ENCODE peak calls at places on chromosomes 5 and 9, in seven cellular contexts. One of them, this sample, is unnamed.

GRCh38 chr5:133459474-133460155 is 152.7 kb downstream of the FSTL4 start:
- DNase-seq in H1: no peak
- DNase-seq in mesendoderm: no peak
- DNase-seq in neuronal stem cell: no peak
- DNase-seq in mesenchymal stem cell: no peak
- DNase-seq in IMR-90: no peak
- DNase-seq in H9: peak
- DNase-seq in this sample: no peak

GRCh38 chr9:130660683-130661460 is 3.5 kb upstream of the PRDM12 start:
- DNase-seq in H1: peak
- DNase-seq in IMR-90: no peak
- DNase-seq in neuronal stem cell: no peak
- DNase-seq in H9: peak
- DNase-seq in mesendoderm: peak
- DNase-seq in mesenchymal stem cell: peak
- DNase-seq in this sample: no peak

GRCh38 chr5:115666023-115666422 is 40.2 kb upstream of the TMED7 start:
- DNase-seq in mesendoderm: no peak
- DNase-seq in neuronal stem cell: no peak
- DNase-seq in H9: no peak
- DNase-seq in H1: no peak
- DNase-seq in IMR-90: no peak
- DNase-seq in mesenchymal stem cell: no peak
- DNase-seq in this sample: no peak

GRCh38 chr9:95505676-95506437 is 10.9 kb downstream of the PTCH1 start:
- DNase-seq in IMR-90: peak
- DNase-seq in H1: peak
- DNase-seq in mesenchymal stem cell: peak
- DNase-seq in mesendoderm: peak
- DNase-seq in neuronal stem cell: peak
- DNase-seq in H9: peak
- DNase-seq in this sample: peak

GRCh38 chr5:108615216-108615615 is 132.5 kb upstream of the FER start:
- DNase-seq in neuronal stem cell: no peak
- DNase-seq in H9: no peak
- DNase-seq in H1: no peak
- DNase-seq in mesendoderm: no peak
- DNase-seq in mesenchymal stem cell: no peak
- DNase-seq in IMR-90: peak
- DNase-seq in this sample: no peak

GRCh38 chr5:78562001-78562400 is 86.6 kb downstream of the LHFPL2 start:
- DNase-seq in mesenchymal stem cell: no peak
- DNase-seq in neuronal stem cell: no peak
- DNase-seq in mesendoderm: no peak
- DNase-seq in H9: peak
- DNase-seq in IMR-90: no peak
- DNase-seq in H1: no peak
- DNase-seq in this sample: no peak

GRCh38 chr9:88826651-88827245 is 164.5 kb upstream of the S1PR3 start:
- DNase-seq in H9: no peak
- DNase-seq in neuronal stem cell: no peak
- DNase-seq in mesenchymal stem cell: no peak
- DNase-seq in mesendoderm: no peak
- DNase-seq in H1: no peak
- DNase-seq in IMR-90: peak
- DNase-seq in this sample: no peak

GRCh38 chr5:127076730-127077129 is 3.4 kb upstream of the C5orf63 start:
- DNase-seq in mesenchymal stem cell: peak
- DNase-seq in H1: no peak
- DNase-seq in H9: no peak
- DNase-seq in IMR-90: peak
- DNase-seq in mesendoderm: no peak
- DNase-seq in neuronal stem cell: no peak
- DNase-seq in this sample: no peak

GRCh38 chr5:132437604-132438275 is 52.8 kb downstream of the IRF1 start:
- DNase-seq in mesenchymal stem cell: peak
- DNase-seq in IMR-90: peak
- DNase-seq in H9: peak
- DNase-seq in mesendoderm: peak
- DNase-seq in neuronal stem cell: no peak
- DNase-seq in H1: no peak
- DNase-seq in this sample: peak

GRCh38 chr5:139495644-139496435 is 13.3 kb upstream of the STING1 start:
- DNase-seq in H1: no peak
- DNase-seq in IMR-90: peak
- DNase-seq in mesendoderm: no peak
- DNase-seq in mesenchymal stem cell: peak
- DNase-seq in neuronal stem cell: no peak
- DNase-seq in H9: no peak
- DNase-seq in this sample: no peak

GRCh38 chr5:139494832-139495231 is 12.3 kb upstream of the STING1 start:
- DNase-seq in mesendoderm: no peak
- DNase-seq in H9: no peak
- DNase-seq in IMR-90: peak
- DNase-seq in neuronal stem cell: no peak
- DNase-seq in H1: no peak
- DNase-seq in mesenchymal stem cell: peak
- DNase-seq in this sample: no peak

GRCh38 chr5:139488269-139488668 is 5.7 kb upstream of the STING1 start:
- DNase-seq in IMR-90: no peak
- DNase-seq in mesendoderm: no peak
- DNase-seq in mesenchymal stem cell: no peak
- DNase-seq in neuronal stem cell: no peak
- DNase-seq in H1: no peak
- DNase-seq in H9: no peak
- DNase-seq in this sample: no peak

GRCh38 chr5:139492700-139493192 is 10.2 kb upstream of the STING1 start:
- DNase-seq in mesendoderm: no peak
- DNase-seq in mesenchymal stem cell: peak
- DNase-seq in IMR-90: peak
- DNase-seq in H1: no peak
- DNase-seq in H9: no peak
- DNase-seq in neuronal stem cell: no peak
- DNase-seq in this sample: no peak

DNA sequence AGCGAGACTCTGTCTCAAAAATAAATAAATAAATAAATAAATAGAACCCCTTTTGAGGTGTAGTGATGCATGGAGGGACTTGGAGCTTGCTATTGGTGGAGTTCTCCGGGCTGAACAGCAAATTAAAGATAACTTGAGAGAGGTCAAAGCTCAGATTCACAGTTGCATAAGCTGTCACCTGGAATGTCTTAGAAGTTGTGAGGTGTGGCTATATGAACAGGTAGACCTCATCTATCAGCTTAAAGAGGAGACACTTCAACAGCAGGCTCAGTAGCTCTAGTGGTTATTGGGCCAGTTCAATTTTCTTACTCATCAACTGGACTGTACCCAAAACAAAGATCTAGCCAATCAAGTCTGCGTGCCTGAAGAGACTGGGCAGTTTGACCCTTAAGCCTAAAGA is 11.7 kb upstream of the STING1 start:
- DNase-seq in IMR-90: no peak
- DNase-seq in mesenchymal stem cell: no peak
- DNase-seq in mesendoderm: no peak
- DNase-seq in neuronal stem cell: no peak
- DNase-seq in H9: no peak
- DNase-seq in H1: no peak
- DNase-seq in this sample: no peak
- H2AK5ac ChIP-seq in IMR-90: peak
- H2AK5ac ChIP-seq in mesenchymal stem cell: no peak
- H2AK5ac ChIP-seq in mesendoderm: no peak
- H2AK5ac ChIP-seq in neuronal stem cell: no peak
- H2AK5ac ChIP-seq in H9: no peak
- H2AK5ac ChIP-seq in H1: no peak
- H2AK5ac ChIP-seq in this sample: no peak

GRCh38 chr5:82335807-82336206 is 57.7 kb upstream of the RPS23 start:
- DNase-seq in mesendoderm: no peak
- DNase-seq in IMR-90: peak
- DNase-seq in mesenchymal stem cell: peak
- DNase-seq in neuronal stem cell: no peak
- DNase-seq in H1: no peak
- DNase-seq in H9: no peak
- DNase-seq in this sample: no peak

GRCh38 chr5:82332889-82333619 is 54.9 kb upstream of the RPS23 start:
- DNase-seq in mesenchymal stem cell: peak
- DNase-seq in mesendoderm: no peak
- DNase-seq in neuronal stem cell: no peak
- DNase-seq in H1: no peak
- DNase-seq in IMR-90: peak
- DNase-seq in H9: no peak
- DNase-seq in this sample: no peak

GRCh38 chr5:82334085-82334680 is 56.0 kb upstream of the RPS23 start:
- DNase-seq in H9: no peak
- DNase-seq in H1: no peak
- DNase-seq in IMR-90: no peak
- DNase-seq in mesenchymal stem cell: no peak
- DNase-seq in mesendoderm: no peak
- DNase-seq in neuronal stem cell: no peak
- DNase-seq in this sample: no peak

GRCh38 chr5:82336566-82337351 is 58.6 kb upstream of the RPS23 start:
- DNase-seq in H9: no peak
- DNase-seq in H1: no peak
- DNase-seq in neuronal stem cell: no peak
- DNase-seq in mesendoderm: no peak
- DNase-seq in IMR-90: no peak
- DNase-seq in mesenchymal stem cell: no peak
- DNase-seq in this sample: no peak

DNA sequence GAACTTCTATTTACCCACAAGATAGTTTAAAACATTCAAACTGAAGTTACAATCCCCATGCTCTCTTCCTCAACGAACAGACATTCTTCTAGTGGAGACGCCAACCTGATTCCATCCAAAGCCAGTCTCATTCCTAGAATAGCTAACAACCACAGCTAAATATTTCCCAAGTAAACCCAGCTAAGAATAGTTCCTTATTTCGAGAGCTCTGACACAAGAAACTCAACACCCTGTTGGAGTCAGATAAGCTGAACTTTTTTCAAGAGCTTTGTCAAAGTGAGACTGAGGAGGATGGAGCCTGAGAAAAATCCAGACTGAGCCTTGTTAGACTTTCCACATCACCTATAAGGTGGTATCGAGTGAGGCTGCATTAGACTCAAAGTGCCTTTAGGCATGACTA is 56.7 kb upstream of the RPS23 start:
- DNase-seq in IMR-90: peak
- DNase-seq in neuronal stem cell: no peak
- DNase-seq in mesenchymal stem cell: peak
- DNase-seq in H1: no peak
- DNase-seq in mesendoderm: no peak
- DNase-seq in H9: no peak
- DNase-seq in this sample: peak
- H3K4me2 ChIP-seq in IMR-90: peak
- H3K4me2 ChIP-seq in neuronal stem cell: no peak
- H3K4me2 ChIP-seq in mesenchymal stem cell: no peak
- H3K4me2 ChIP-seq in H1: no peak
- H3K4me2 ChIP-seq in mesendoderm: no peak
- H3K4me2 ChIP-seq in H9: no peak
- H3K4me2 ChIP-seq in this sample: peak

GRCh38 chr9:133554729-133555128 is 20.2 kb downstream of the ADAMTSL2 start:
- DNase-seq in IMR-90: no peak
- DNase-seq in H9: no peak
- DNase-seq in mesendoderm: no peak
- DNase-seq in H1: no peak
- DNase-seq in neuronal stem cell: no peak
- DNase-seq in mesenchymal stem cell: no peak
- DNase-seq in this sample: no peak
- H3K9ac ChIP-seq in IMR-90: no peak
- H3K9ac ChIP-seq in H9: no peak
- H3K9ac ChIP-seq in mesendoderm: no peak
- H3K9ac ChIP-seq in H1: no peak
- H3K9ac ChIP-seq in neuronal stem cell: no peak
- H3K9ac ChIP-seq in mesenchymal stem cell: no peak
- H3K9ac ChIP-seq in this sample: no peak

DNA sequence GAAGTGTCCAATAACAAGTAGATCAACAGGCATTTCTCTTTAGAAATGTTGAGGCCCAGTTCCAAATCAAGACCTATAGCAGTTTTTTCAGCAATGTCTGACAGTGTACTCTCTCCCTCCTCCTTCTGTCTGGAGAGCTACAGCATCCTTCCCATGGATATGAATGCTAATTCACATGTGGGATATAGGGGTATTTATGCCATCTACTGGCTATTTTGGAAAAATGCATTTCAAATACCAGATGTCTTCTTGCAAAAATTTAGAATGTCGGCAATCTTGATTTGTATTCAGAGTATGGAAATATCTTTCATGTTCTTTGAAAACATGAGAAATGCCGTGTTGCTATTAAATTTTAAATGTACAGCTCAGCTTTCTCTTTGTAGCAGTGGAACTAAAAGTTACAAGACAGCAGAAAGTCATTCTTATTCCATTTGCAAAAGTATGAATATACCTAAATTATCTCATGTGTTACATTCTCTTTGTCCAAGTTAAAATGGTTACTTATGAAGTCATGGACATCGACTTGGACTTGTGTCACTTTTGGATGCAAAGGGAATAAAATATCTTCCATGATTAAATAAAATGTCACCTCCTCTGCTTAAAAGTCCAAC is 647.8 kb downstream of the TAF11L14 start:
- DNase-seq in H1: no peak
- DNase-seq in H9: no peak
- DNase-seq in IMR-90: peak
- DNase-seq in neuronal stem cell: peak
- DNase-seq in mesendoderm: peak
- DNase-seq in mesenchymal stem cell: peak
- DNase-seq in this sample: peak
- H2AK5ac ChIP-seq in H1: no peak
- H2AK5ac ChIP-seq in H9: no peak
- H2AK5ac ChIP-seq in IMR-90: no peak
- H2AK5ac ChIP-seq in neuronal stem cell: no peak
- H2AK5ac ChIP-seq in mesendoderm: no peak
- H2AK5ac ChIP-seq in mesenchymal stem cell: no peak
- H2AK5ac ChIP-seq in this sample: no peak

DNA sequence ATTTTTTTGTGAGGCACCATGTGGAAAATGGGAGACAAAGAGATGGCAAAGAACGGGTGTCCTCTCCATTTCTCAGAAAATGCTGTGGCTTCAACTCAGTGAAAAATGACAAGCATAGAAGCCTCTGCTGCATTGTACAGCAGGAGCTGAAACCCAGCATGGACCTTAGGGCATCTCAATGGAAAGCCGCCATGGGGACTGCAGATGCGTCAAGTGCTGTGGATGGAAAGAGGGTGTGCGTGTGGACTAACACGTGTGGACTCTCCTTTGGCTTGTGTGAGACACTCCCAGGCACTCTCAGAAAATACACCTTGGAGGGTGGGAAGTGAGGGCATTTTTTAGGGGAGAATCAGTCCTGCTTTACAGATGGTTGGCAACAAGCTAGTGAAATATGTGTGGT is 2.2 kb upstream of the GLRX start:
- DNase-seq in mesendoderm: no peak
- DNase-seq in H1: no peak
- DNase-seq in mesenchymal stem cell: no peak
- DNase-seq in H9: no peak
- DNase-seq in neuronal stem cell: no peak
- DNase-seq in IMR-90: no peak
- DNase-seq in this sample: no peak
- H3K4me2 ChIP-seq in mesendoderm: no peak
- H3K4me2 ChIP-seq in H1: no peak
- H3K4me2 ChIP-seq in mesenchymal stem cell: no peak
- H3K4me2 ChIP-seq in H9: no peak
- H3K4me2 ChIP-seq in neuronal stem cell: no peak
- H3K4me2 ChIP-seq in IMR-90: no peak
- H3K4me2 ChIP-seq in this sample: no peak

GRCh38 chr5:54645888-54646284 is 128.3 kb downstream of the SNX18 start:
- DNase-seq in neuronal stem cell: no peak
- DNase-seq in mesendoderm: no peak
- DNase-seq in H1: no peak
- DNase-seq in H9: no peak
- DNase-seq in mesenchymal stem cell: no peak
- DNase-seq in IMR-90: no peak
- DNase-seq in this sample: no peak
- H3K9ac ChIP-seq in neuronal stem cell: no peak
- H3K9ac ChIP-seq in mesendoderm: no peak
- H3K9ac ChIP-seq in H1: no peak
- H3K9ac ChIP-seq in H9: no peak
- H3K9ac ChIP-seq in mesenchymal stem cell: peak
- H3K9ac ChIP-seq in IMR-90: peak
- H3K9ac ChIP-seq in this sample: no peak